ENCODE peak calls at places on chromosomes 5 and 9, in five cellular contexts. E is spleen, X is cardiac muscle cell, V is heart right ventricle, I is mammary epithelial cell. Z is an unnamed sample.

GRCh38 chr5:56981906-56982305 is 30.0 kb upstream of the MIER3 start:
- DNase-seq in E (no peak), X (no peak), V (no peak), I (no peak), Z (no peak)

GRCh38 chr5:149063017-149063687 is at the start of gene SH3TC2:
- DNase-seq in E (peak; percentile 68), X (peak; percentile 77), V (peak; percentile 66), I (peak; percentile 87), Z (no peak)

GRCh38 chr9:93252781-93253530 is 69.0 kb downstream of the WNK2 start:
- DNase-seq in E (peak; percentile 65), X (no peak), V (no peak), I (no peak), Z (no peak)

GRCh38 chr5:149860801-149861322 is 83.7 kb downstream of the PDE6A start:
- DNase-seq in E (peak; percentile 55), X (peak; percentile 40), V (no peak), I (peak; percentile 76), Z (peak; percentile 6)

GRCh38 chr9:128081052-128081451 is 13.0 kb downstream of the SLC25A25 start:
- DNase-seq in E (no peak), X (peak; percentile 91), V (peak; percentile 51), I (no peak), Z (no peak)

GRCh38 chr9:133768859-133769510 is 30.8 kb upstream of the SARDH start:
- DNase-seq in E (peak; percentile 59), X (no peak), V (peak; percentile 4), I (no peak), Z (no peak)

GRCh38 chr5:16025681-16026080 is 153.9 kb downstream of the MARCHF11 start:
- DNase-seq in E (no peak), X (no peak), V (no peak), I (no peak), Z (no peak)

GRCh38 chr9:128420060-128420650 is 502 bp upstream of the CERCAM start:
- DNase-seq in E (peak; percentile 93), X (peak; percentile 75), V (peak; percentile 70), I (peak; percentile 64), Z (peak; percentile 57)

GRCh38 chr5:83972236-83972635 is 251.6 kb upstream of the HAPLN1 start:
- DNase-seq in E (no peak), X (no peak), V (no peak), I (peak; percentile 50), Z (no peak)

GRCh38 chr5:112616812-112617547 is 120.7 kb upstream of the APC start:
- DNase-seq in E (no peak), X (no peak), V (no peak), I (no peak), Z (no peak)

GRCh38 chr5:131394128-131394527 is 130.3 kb downstream of the CDC42SE2 start:
- DNase-seq in E (no peak), X (peak; percentile 63), V (no peak), I (peak; percentile 9), Z (peak; percentile 80)

GRCh38 chr9:135596211-135596610 is 34.7 kb downstream of the PAEP start:
- DNase-seq in E (no peak), X (peak; percentile 7), V (no peak), I (no peak), Z (no peak)

GRCh38 chr5:135033026-135033861 is 784 bp downstream of the PITX1 start:
- DNase-seq in E (no peak), X (no peak), V (no peak), I (peak; percentile 75), Z (no peak)

GRCh38 chr9:89405832-89406231 is 87.5 kb downstream of the SECISBP2 start:
- DNase-seq in E (peak; percentile 91), X (no peak), V (peak; percentile 40), I (no peak), Z (no peak)

GRCh38 chr5:159091051-159091450 is 8.7 kb downstream of the EBF1 start:
- DNase-seq in E (no peak), X (no peak), V (no peak), I (no peak), Z (no peak)

GRCh38 chr5:178205010-178205748 is 846 bp downstream of the HNRNPAB start:
- DNase-seq in E (peak; percentile 95), X (peak; percentile 86), V (peak; percentile 76), I (peak; percentile 69), Z (peak; percentile 59)

GRCh38 chr9:114034176-114034575 is 43.9 kb downstream of the AMBP start:
- DNase-seq in E (peak; percentile 64), X (no peak), V (no peak), I (no peak), Z (no peak)

GRCh38 chr9:77475641-77476473 is 172.3 kb downstream of the GNA14 start:
- DNase-seq in E (no peak), X (peak; percentile 70), V (no peak), I (no peak), Z (peak; percentile 54)

GRCh38 chr5:38207343-38207742 is 51.0 kb upstream of the EGFLAM start:
- DNase-seq in E (no peak), X (no peak), V (no peak), I (peak; percentile 10), Z (no peak)

GRCh38 chr9:70747335-70747734 is 332.9 kb upstream of the KLF9 start:
- DNase-seq in E (no peak), X (peak; percentile 12), V (no peak), I (no peak), Z (no peak)

GRCh38 chr5:109656829-109657228 is 32.9 kb upstream of the MAN2A1 start:
- DNase-seq in E (peak; percentile 85), X (peak; percentile 87), V (peak; percentile 28), I (peak; percentile 96), Z (peak; percentile 65)

GRCh38 chr5:4879693-4880303 is 260.3 kb upstream of the ADAMTS16 start:
- DNase-seq in E (no peak), X (peak; percentile 72), V (peak; percentile 68), I (peak; percentile 43), Z (no peak)

GRCh38 chr5:143921525-143922311 is 109.8 kb downstream of the HMHB1 start:
- DNase-seq in E (no peak), X (peak; percentile 92), V (no peak), I (peak; percentile 83), Z (no peak)

GRCh38 chr5:180054226-180054625 is 17.3 kb downstream of the RNF130 start:
- DNase-seq in E (no peak), X (no peak), V (no peak), I (no peak), Z (no peak)

GRCh38 chr9:95771556-95772280 is 103.8 kb upstream of the ERCC6L2 start:
- DNase-seq in E (no peak), X (peak; percentile 89), V (no peak), I (no peak), Z (no peak)
- H3K4me3 ChIP-seq in E (no peak overlapping the region), X (no peak overlapping the region), V (no peak overlapping the region), I (no peak overlapping the region), Z (no peak overlapping the region)

GRCh38 chr9:79579624-79580023 is 7.9 kb downstream of the TLE4 start:
- DNase-seq in E (no peak), X (no peak), V (no peak), I (no peak), Z (no peak)

GRCh38 chr9:79581794-79582193 is 10.0 kb downstream of the TLE4 start:
- DNase-seq in E (no peak), X (peak; percentile 83), V (no peak), I (peak; percentile 72), Z (peak; percentile 81)

GRCh38 chr9:79578891-79579290 is 7.1 kb downstream of the TLE4 start:
- DNase-seq in E (no peak), X (no peak), V (no peak), I (no peak), Z (no peak)

GRCh38 chr9:79581388-79581787 is 9.6 kb downstream of the TLE4 start:
- DNase-seq in E (no peak), X (peak; percentile 65), V (no peak), I (peak; percentile 31), Z (peak; percentile 35)

DNA sequence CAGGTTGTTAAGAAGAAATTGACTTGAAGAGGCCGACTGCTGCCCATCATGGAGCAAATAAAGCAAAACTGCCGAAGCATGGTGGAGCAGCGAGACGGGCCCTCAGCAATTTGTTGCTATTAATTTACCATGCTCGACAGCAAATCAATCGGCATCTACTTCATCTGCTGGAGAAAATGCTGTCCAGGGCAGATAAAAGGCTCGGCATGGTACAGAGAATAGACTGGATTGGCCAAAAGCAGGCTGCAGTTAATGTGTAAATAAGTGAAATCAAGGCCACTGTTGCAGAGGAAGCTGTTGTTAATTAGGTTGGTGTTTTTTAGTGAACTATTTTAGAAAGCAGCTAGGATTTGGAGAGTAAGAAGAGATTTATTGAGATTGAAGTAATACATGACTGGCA is 8.3 kb downstream of the TLE4 start:
- DNase-seq in E (no peak), X (no peak), V (no peak), I (no peak), Z (no peak)
- H3K27ac ChIP-seq in E (no peak overlapping the region), X (no peak overlapping the region), V (no peak overlapping the region), I (no peak overlapping the region), Z (no peak overlapping the region)

GRCh38 chr5:141876628-141877477 is 1.4 kb downstream of the PCDH1 start:
- DNase-seq in E (peak; percentile 74), X (no peak), V (no peak), I (peak; percentile 65), Z (no peak)

GRCh38 chr5:141875795-141876627 is 2.2 kb downstream of the PCDH1 start:
- DNase-seq in E (peak; percentile 76), X (no peak), V (peak; percentile 52), I (peak; percentile 64), Z (no peak)

GRCh38 chr5:141873933-141874261 is 4.3 kb downstream of the PCDH1 start:
- DNase-seq in E (no peak), X (no peak), V (no peak), I (no peak), Z (no peak)

GRCh38 chr5:141874262-141874964 is 3.8 kb downstream of the PCDH1 start:
- DNase-seq in E (peak; percentile 70), X (no peak), V (peak; percentile 46), I (no peak), Z (no peak)

DNA sequence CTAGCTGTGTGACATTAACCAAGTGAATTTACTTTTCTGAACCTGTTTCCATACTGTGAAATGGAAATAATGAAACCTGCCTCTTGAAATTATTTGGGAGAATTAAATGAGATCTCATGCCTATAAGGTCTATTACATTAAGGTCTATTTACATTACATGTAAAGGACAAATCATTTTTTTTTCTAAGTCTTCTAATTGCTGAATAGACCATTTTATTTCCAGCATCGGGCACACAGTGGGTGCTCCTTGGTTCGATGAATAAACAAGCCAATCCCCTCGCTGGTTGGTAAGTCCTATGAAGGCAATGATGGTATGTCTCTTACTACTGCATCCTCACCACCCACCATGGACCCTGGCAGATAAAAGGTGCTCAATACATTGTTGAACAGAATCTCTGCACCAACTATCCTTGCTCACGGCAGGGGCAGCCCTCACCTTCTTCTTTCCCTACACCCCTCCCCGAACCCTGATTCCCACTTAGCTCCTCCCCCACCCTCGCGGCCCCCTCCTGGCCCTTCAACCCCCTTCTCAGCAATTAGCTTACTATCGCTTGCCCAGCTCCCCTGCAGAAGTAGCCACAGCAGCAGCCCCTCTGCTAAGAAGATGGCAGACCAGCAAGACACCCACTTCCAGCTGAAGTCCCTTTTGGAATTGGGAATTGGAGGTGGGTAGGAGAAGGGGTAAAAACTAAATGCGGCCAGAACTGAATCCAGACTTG is 3.0 kb downstream of the PCDH1 start:
- DNase-seq in E (peak; percentile 30), X (no peak), V (no peak), I (no peak), Z (no peak)
- H3K27me3 ChIP-seq in E (peaks cover 78% of the 10 kb centered on the region), X (peaks cover 60% of the 10 kb centered on the region), V (no peaks in the 10 kb centered on the region), I (no peaks in the 10 kb centered on the region), Z (peaks cover 40% of the 10 kb centered on the region)

DNA sequence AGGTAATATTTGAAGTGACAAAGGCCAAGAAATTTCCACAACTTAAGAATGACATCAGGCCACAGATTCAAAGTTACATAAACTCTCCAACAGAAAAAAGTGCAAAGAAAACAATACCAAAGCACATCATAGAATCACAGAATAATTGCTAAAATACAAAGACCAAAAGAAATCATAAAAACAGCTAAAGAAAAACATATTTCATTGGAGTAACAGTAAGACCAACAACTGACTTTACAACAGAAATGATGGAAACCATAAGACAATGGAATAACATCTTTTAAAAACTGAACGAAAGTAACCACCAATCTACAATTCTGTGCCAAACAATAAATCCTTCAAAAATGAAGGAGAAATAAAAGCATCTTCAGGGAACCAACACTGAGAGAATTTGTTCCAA is 38.3 kb downstream of the ZDHHC21 start:
- DNase-seq in E (no peak), X (peak; percentile 11), V (no peak), I (no peak), Z (no peak)
- H3K4me3 ChIP-seq in E (no peak overlapping the region), X (no peak overlapping the region), V (no peak overlapping the region), I (no peak overlapping the region), Z (no peak overlapping the region)

Z was measured in CD4-positive, alpha-beta memory T cell.